ENCODE peak calls at places on chromosome 4, in nine cellular contexts. A, Y, J, T, S, C, N, I and K are unnamed samples.

GRCh38 chr4:23614284-23614892 is 275.5 kb downstream of the PPARGC1A start:
- DNase-seq in S (peak; percentile 62), Y (no peak), J (no peak), T (no peak), C (no peak), A (no peak), N (peak; percentile 21), I (no peak), K (no peak)

GRCh38 chr4:170386511-170386910 is 296.8 kb upstream of the AADAT start:
- DNase-seq in Y (no peak), A (no peak), I (no peak), C (no peak), S (no peak), N (no peak), J (no peak), T (no peak), K (no peak)

GRCh38 chr4:153241970-153242847 is 38.0 kb downstream of the TRIM2 start:
- DNase-seq in N (peak; percentile 41), I (no peak), J (no peak), C (no peak), A (no peak), S (no peak), Y (no peak), T (no peak), K (no peak)

GRCh38 chr4:17817027-17817426 is 6.2 kb downstream of the NCAPG start:
- DNase-seq in Y (no peak), T (no peak), A (no peak), N (peak; percentile 87), S (peak; percentile 42), J (no peak), C (no peak), I (peak; percentile 58), K (no peak)

GRCh38 chr4:139453041-139453370 is 915 bp upstream of the RAB33B start:
- DNase-seq in A (no peak), T (no peak), C (peak; percentile 35), I (peak; percentile 86), Y (peak; percentile 68), S (peak; percentile 84), N (no peak), J (no peak), K (no peak)

GRCh38 chr4:98976716-98977115 is 18.8 kb upstream of the METAP1 start:
- DNase-seq in I (no peak), J (no peak), N (no peak), A (no peak), Y (no peak), T (no peak), C (no peak), S (no peak), K (no peak)

GRCh38 chr4:158209825-158210807 is at the start of gene TMEM144:
- DNase-seq in S (peak; percentile 89), T (peak; percentile 91), Y (peak; percentile 1), C (no peak), I (no peak), N (peak; percentile 79), A (peak; percentile 8), J (peak; percentile 86), K (peak; percentile 90)

GRCh38 chr4:6695660-6696581 is 2.2 kb downstream of the S100P start:
- DNase-seq in J (no peak), S (peak; percentile 90), Y (peak; percentile 41), A (peak; percentile 67), T (no peak), C (no peak), I (peak; percentile 83), N (no peak), K (no peak)

GRCh38 chr4:66574145-66574978 is 904.1 kb upstream of the EPHA5 start:
- DNase-seq in A (no peak), S (peak; percentile 70), T (no peak), I (no peak), J (peak; percentile 19), C (no peak), N (peak; percentile 53), Y (no peak), K (no peak)

GRCh38 chr4:1872918-1873269 is 1.7 kb downstream of the NSD2 start:
- DNase-seq in Y (no peak), A (no peak), S (no peak), J (no peak), C (no peak), T (no peak), N (peak; percentile 58), I (no peak), K (no peak)

GRCh38 chr4:184808719-184809062 is 17.1 kb downstream of the ACSL1 start:
- DNase-seq in S (no peak), A (no peak), C (no peak), J (no peak), T (no peak), Y (no peak), N (no peak), I (no peak), K (no peak)

GRCh38 chr4:103075435-103075893 is 1.1 kb downstream of the SLC9B2 start:
- DNase-seq in C (no peak), I (no peak), J (no peak), N (peak; percentile 45), Y (no peak), A (no peak), T (no peak), S (peak; percentile 31), K (no peak)

GRCh38 chr4:137558951-137559350 is 26.7 kb upstream of the PCDH18 start:
- DNase-seq in T (no peak), S (no peak), J (no peak), Y (no peak), A (no peak), C (no peak), N (peak; percentile 56), I (no peak), K (no peak)

GRCh38 chr4:65893957-65894755 is 223.9 kb upstream of the EPHA5 start:
- DNase-seq in J (no peak), I (no peak), S (no peak), A (no peak), C (no peak), N (no peak), T (no peak), Y (no peak), K (no peak)

GRCh38 chr4:102809190-102809589 is 18.2 kb downstream of the UBE2D3 start:
- DNase-seq in J (no peak), N (no peak), I (no peak), A (no peak), S (no peak), C (no peak), Y (no peak), T (no peak), K (no peak)

GRCh38 chr4:148447672-148448071 is 5.5 kb upstream of the NR3C2 start:
- DNase-seq in T (no peak), C (no peak), S (no peak), A (no peak), N (no peak), Y (peak; percentile 32), J (no peak), I (peak; percentile 50), K (no peak)

GRCh38 chr4:168723569-168723968 is 226.7 kb downstream of the PALLD start:
- DNase-seq in T (no peak), Y (no peak), J (no peak), N (no peak), A (no peak), I (no peak), C (no peak), S (no peak), K (no peak)

GRCh38 chr4:104395219-104395618 is 99.5 kb downstream of the CXXC4 start:
- DNase-seq in T (no peak), S (no peak), A (no peak), Y (no peak), C (no peak), J (no peak), I (no peak), N (peak; percentile 17), K (no peak)

GRCh38 chr4:131063878-131064277 is 1967.9 kb downstream of the C4orf33 start:
- DNase-seq in J (no peak), S (no peak), N (no peak), I (no peak), C (no peak), Y (no peak), A (no peak), T (no peak), K (no peak)

GRCh38 chr4:56480691-56481090 is 13.3 kb downstream of the SRP72 start:
- DNase-seq in T (no peak), N (no peak), S (no peak), J (no peak), A (no peak), C (no peak), Y (no peak), I (no peak), K (no peak)

GRCh38 chr4:3723232-3723642 is 42.9 kb upstream of the ADRA2C start:
- DNase-seq in I (no peak), C (no peak), J (no peak), N (no peak), T (no peak), S (no peak), A (no peak), Y (no peak), K (no peak)

GRCh38 chr4:98314791-98315565 is 53.8 kb downstream of the RAP1GDS1 start:
- DNase-seq in S (no peak), A (no peak), T (no peak), I (no peak), J (no peak), C (no peak), N (no peak), Y (no peak), K (no peak)

GRCh38 chr4:37830640-37831039 is 4.2 kb downstream of the PGM2 start:
- DNase-seq in N (no peak), T (no peak), I (no peak), J (no peak), S (no peak), C (no peak), Y (no peak), A (no peak), K (no peak)

GRCh38 chr4:83552924-83553323 is 17.0 kb downstream of the GPAT3 start:
- DNase-seq in N (peak; percentile 67), I (no peak), A (no peak), C (no peak), T (no peak), S (peak; percentile 52), Y (no peak), J (no peak), K (no peak)

GRCh38 chr4:90142091-90142490 is 14.9 kb downstream of the CCSER1 start:
- DNase-seq in Y (no peak), T (no peak), S (no peak), A (no peak), J (no peak), N (no peak), C (no peak), I (no peak), K (no peak)

GRCh38 chr4:55866973-55867574 is 13.6 kb downstream of the EXOC1 start:
- DNase-seq in I (peak; percentile 60), Y (no peak), T (no peak), C (no peak), S (peak; percentile 61), J (no peak), A (no peak), N (peak; percentile 77), K (no peak)

GRCh38 chr4:152976466-152976761 is 40.3 kb downstream of the FHDC1 start:
- DNase-seq in T (no peak), I (no peak), J (no peak), A (no peak), N (no peak), C (no peak), S (no peak), Y (no peak), K (no peak)

GRCh38 chr4:106316773-106317409 is 541 bp downstream of the AIMP1 start:
- DNase-seq in Y (no peak), A (no peak), J (no peak), S (peak; percentile 0), T (no peak), C (no peak), I (no peak), N (no peak), K (no peak)